ENCODE peak calls at places on chromosomes 13 and 19, in seven cellular contexts. J, W, O, I, U, E and C are unnamed samples.

GRCh38 chr13:41263261-41263971 is at the start of gene MTRF1:
- DNase-seq in U (peak; percentile 83), E (peak; percentile 39), I (peak; percentile 86), O (peak; percentile 28), J (peak; percentile 86), W (peak; percentile 71), C (peak; percentile 84)

GRCh38 chr13:31204592-31204991 is 4.8 kb downstream of the B3GLCT start:
- DNase-seq in E (no peak), I (no peak), U (no peak), J (no peak), O (peak; percentile 27), W (no peak), C (no peak)

GRCh38 chr13:24328145-24328544 is 18.8 kb downstream of the C1QTNF9 start:
- DNase-seq in O (no peak), W (no peak), I (no peak), U (peak; percentile 48), J (no peak), E (no peak), C (no peak)

GRCh38 chr19:17797397-17798201 is 2.7 kb downstream of the B3GNT3 start:
- DNase-seq in W (no peak), E (no peak), I (peak; percentile 88), J (no peak), O (no peak), U (peak; percentile 88), C (no peak)

GRCh38 chr19:16914421-16914820 is 25.6 kb downstream of the F2RL3 start:
- DNase-seq in O (no peak), E (no peak), W (no peak), J (no peak), I (no peak), U (no peak), C (no peak)

GRCh38 chr19:47539747-47540311 is 25.0 kb upstream of the NAPA start:
- DNase-seq in I (no peak), J (no peak), O (no peak), W (no peak), E (no peak), U (no peak), C (no peak)

GRCh38 chr19:41882568-41883462 is at the start of gene ARHGEF1:
- DNase-seq in I (peak; percentile 71), E (no peak), J (peak; percentile 61), W (no peak), U (peak; percentile 80), O (no peak), C (peak; percentile 76)

GRCh38 chr19:7917292-7918061 is 2.7 kb upstream of the SNAPC2 start:
- DNase-seq in U (peak; percentile 76), W (no peak), E (no peak), J (peak; percentile 58), I (peak; percentile 76), O (no peak), C (peak; percentile 85)

GRCh38 chr19:36719687-36720556 is 32.5 kb downstream of the ZNF567 start:
- DNase-seq in E (no peak), O (no peak), J (no peak), W (no peak), I (no peak), U (no peak), C (no peak)

GRCh38 chr19:42396248-42396541 is 6.1 kb upstream of the CNFN start:
- DNase-seq in I (no peak), U (no peak), E (peak; percentile 60), O (no peak), W (no peak), J (no peak), C (no peak)

GRCh38 chr13:40485611-40486517 is 180.6 kb downstream of the FOXO1 start:
- DNase-seq in U (no peak), E (no peak), J (peak; percentile 33), W (no peak), O (no peak), I (no peak), C (peak; percentile 34)

GRCh38 chr13:26614721-26615120 is 57.2 kb downstream of the WASF3 start:
- DNase-seq in U (no peak), E (no peak), J (no peak), W (no peak), O (no peak), I (no peak), C (no peak)

GRCh38 chr13:30720470-30720869 is 14.9 kb upstream of the ALOX5AP start:
- DNase-seq in W (no peak), U (no peak), I (no peak), J (peak; percentile 57), O (no peak), E (no peak), C (peak; percentile 65)

GRCh38 chr13:37884026-37884425 is 14.5 kb upstream of the TRPC4 start:
- DNase-seq in W (no peak), I (no peak), E (no peak), U (no peak), J (no peak), O (no peak), C (no peak)

GRCh38 chr13:71303144-71303543 is 563.9 kb downstream of the DACH1 start:
- DNase-seq in U (no peak), I (no peak), W (no peak), J (no peak), O (no peak), E (no peak), C (no peak)

GRCh38 chr13:27461940-27462584 is 11.7 kb upstream of the MTIF3 start:
- DNase-seq in E (no peak), O (no peak), U (no peak), I (no peak), J (no peak), W (no peak), C (no peak)

GRCh38 chr19:2016041-2016807 is 710 bp upstream of the BTBD2 start:
- DNase-seq in J (peak; percentile 91), W (no peak), O (peak; percentile 15), I (peak; percentile 75), E (peak; percentile 92), U (peak; percentile 74), C (peak; percentile 91)

GRCh38 chr19:15394426-15394825 is 14.8 kb upstream of the AKAP8 start:
- DNase-seq in E (no peak), U (no peak), J (no peak), W (no peak), I (no peak), O (no peak), C (no peak)

GRCh38 chr19:28486934-28487333 is 726.0 kb downstream of the UQCRFS1 start:
- DNase-seq in W (no peak), J (no peak), I (no peak), O (no peak), E (no peak), U (no peak), C (no peak)

GRCh38 chr19:17841810-17842662 is 5.7 kb downstream of the JAK3 start:
- DNase-seq in I (peak; percentile 75), U (peak; percentile 84), E (peak; percentile 100), O (no peak), J (peak; percentile 53), W (peak; percentile 92), C (peak; percentile 72)

GRCh38 chr19:46373573-46374359 is 26.9 kb downstream of the PPP5C start:
- DNase-seq in U (peak; percentile 96), J (no peak), I (peak; percentile 88), W (peak; percentile 66), E (no peak), O (no peak), C (no peak)

GRCh38 chr13:37899753-37900152 is 30.2 kb upstream of the TRPC4 start:
- DNase-seq in J (no peak), E (no peak), U (no peak), O (no peak), W (no peak), I (no peak), C (no peak)

GRCh38 chr19:58020985-58021384 is 12.8 kb upstream of the ZSCAN1 start:
- DNase-seq in U (no peak), W (no peak), I (no peak), E (no peak), J (no peak), O (no peak), C (no peak)

GRCh38 chr19:1167687-1168561 is 6.1 kb downstream of the SBNO2 start:
- DNase-seq in U (no peak), I (no peak), W (no peak), O (no peak), E (no peak), J (no peak), C (no peak)

GRCh38 chr19:55212447-55212846 is 3.1 kb upstream of the PTPRH start:
- DNase-seq in J (no peak), U (peak; percentile 75), E (no peak), W (no peak), I (peak; percentile 69), O (no peak), C (no peak)
- TF ChIP-seq CTCF in J (peak; percentile 20), U (peak; percentile 9), E (peak; percentile 8), W (peak; percentile 66), I (peak; percentile 65), O (peak; percentile 23), C (peak; percentile 10)

DNA sequence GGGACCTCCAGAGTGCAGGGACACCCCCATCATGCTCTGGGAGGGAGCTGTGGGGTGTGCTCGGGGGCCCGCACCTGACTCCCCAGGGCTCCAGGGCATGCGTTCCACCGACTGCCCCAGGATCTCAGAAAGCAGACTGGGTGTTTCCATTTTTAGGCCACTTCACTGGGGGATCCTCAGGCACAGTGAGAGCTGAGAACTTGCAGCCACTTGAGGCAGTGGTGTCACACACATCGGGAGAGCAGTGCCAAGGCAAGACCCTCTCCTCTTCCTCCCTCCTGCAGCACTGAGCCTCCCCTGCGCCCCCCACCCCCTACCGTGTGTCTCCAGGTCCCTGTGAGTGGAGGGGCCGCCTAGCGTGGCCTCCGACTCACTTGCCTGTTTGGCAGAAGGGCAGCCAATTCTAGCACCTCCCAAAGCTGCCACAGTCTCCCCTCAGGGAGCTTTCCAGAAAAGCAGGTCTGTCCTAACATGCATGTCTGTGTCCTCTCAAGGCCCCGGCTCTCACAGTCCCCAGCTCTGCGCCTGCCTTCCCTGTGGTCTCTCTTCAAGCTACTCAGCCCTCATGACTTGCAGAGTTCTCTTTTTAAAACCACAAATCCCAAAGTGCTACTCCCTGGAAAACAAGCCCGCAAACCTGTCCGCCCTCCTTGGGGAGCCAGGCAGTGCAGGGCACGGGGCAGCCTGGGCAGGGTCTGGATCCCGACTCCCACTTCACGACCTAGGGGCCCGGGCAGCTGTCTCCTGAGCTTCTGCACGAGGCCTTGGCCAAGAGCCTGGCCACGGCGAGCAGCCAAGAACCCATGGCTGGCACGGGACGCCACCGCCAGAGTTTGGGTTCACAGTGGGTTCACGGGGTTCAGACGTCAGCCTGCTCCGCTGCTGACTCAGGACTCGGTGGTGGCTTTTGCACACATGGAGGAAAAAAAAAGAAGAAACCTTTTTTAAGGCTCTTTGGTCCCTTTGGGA is 94.1 kb downstream of the STK24 start:
- DNase-seq in W (no peak), E (no peak), U (peak; percentile 79), O (no peak), J (peak; percentile 45), I (peak; percentile 73), C (peak; percentile 46)
- TF ChIP-seq CTCF in W (peak; percentile 29), E (peak; percentile 25), U (no peak), O (peak; percentile 21), J (peak; percentile 42), I (peak; percentile 13), C (peak; percentile 9)

DNA sequence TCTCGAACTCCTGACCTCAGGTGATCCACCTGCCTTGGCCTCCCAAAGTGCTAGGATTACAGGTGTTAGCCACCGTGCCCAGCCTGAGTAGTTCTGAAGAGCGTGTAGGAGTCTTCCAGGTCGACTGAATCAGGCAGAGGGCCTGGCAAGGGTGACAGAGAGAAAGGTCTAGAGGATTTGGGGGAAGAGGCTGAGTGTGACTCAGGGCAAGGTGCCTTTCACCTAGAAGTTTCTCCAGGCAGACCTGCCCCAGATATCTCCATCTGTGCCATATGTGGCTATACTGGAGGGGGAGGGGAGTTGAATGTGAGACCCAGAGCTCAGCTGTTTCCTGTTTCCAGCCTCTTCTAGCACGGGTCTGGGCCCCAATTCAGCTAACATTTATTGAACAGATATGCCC is 1.2 kb downstream of the CCDC159 start:
- DNase-seq in W (no peak), I (no peak), J (no peak), E (no peak), O (no peak), U (no peak), C (no peak)
- TF ChIP-seq CTCF in W (no peak), I (no peak), J (no peak), E (no peak), O (no peak), U (no peak), C (no peak)

GRCh38 chr19:40231544-40232424 is 5.3 kb upstream of the CCNP start:
- DNase-seq in O (no peak), I (no peak), J (no peak), W (no peak), U (no peak), E (no peak), C (no peak)
- TF ChIP-seq CTCF in O (no peak), I (no peak), J (no peak), W (no peak), U (no peak), E (no peak), C (no peak)